ENCODE peak calls at places on chromosomes 5 and 9, in four cellular contexts. W, Z, X and Q are unnamed samples.

GRCh38 chr5:71893451-71893850 is 174.4 kb downstream of the CARTPT start:
- DNase-seq in X (no peak), Z (peak), W (no peak), Q (no peak)

GRCh38 chr9:135037521-135038250 is 49.8 kb upstream of the OLFM1 start:
- DNase-seq in W (peak), X (no peak), Z (no peak), Q (no peak)

GRCh38 chr9:125843646-125844045 is 96.5 kb downstream of the PBX3 start:
- DNase-seq in W (no peak), Z (peak), X (no peak), Q (no peak)

GRCh38 chr9:14027114-14027812 is 286.7 kb downstream of the NFIB start:
- DNase-seq in Z (peak), X (no peak), W (peak), Q (no peak)

GRCh38 chr9:7234144-7234543 is 476.4 kb downstream of the KDM4C start:
- DNase-seq in W (no peak), Z (peak), X (no peak), Q (no peak)

GRCh38 chr5:78888580-78889187 is 96.4 kb downstream of the ARSB start:
- DNase-seq in W (no peak), Z (no peak), X (no peak), Q (no peak)

GRCh38 chr9:130236436-130236985 is 29.0 kb upstream of the HMCN2 start:
- DNase-seq in Z (no peak), X (no peak), W (no peak), Q (no peak)

GRCh38 chr9:38288502-38288901 is 104.0 kb upstream of the ALDH1B1 start:
- DNase-seq in X (no peak), Z (no peak), W (peak), Q (no peak)

GRCh38 chr5:119478781-119479180 is 26.5 kb downstream of the HSD17B4 start:
- DNase-seq in Z (no peak), W (no peak), X (no peak), Q (no peak)

GRCh38 chr5:163473613-163474243 is 13.3 kb downstream of the HMMR start:
- DNase-seq in W (no peak), Z (peak), X (no peak), Q (no peak)

DNA sequence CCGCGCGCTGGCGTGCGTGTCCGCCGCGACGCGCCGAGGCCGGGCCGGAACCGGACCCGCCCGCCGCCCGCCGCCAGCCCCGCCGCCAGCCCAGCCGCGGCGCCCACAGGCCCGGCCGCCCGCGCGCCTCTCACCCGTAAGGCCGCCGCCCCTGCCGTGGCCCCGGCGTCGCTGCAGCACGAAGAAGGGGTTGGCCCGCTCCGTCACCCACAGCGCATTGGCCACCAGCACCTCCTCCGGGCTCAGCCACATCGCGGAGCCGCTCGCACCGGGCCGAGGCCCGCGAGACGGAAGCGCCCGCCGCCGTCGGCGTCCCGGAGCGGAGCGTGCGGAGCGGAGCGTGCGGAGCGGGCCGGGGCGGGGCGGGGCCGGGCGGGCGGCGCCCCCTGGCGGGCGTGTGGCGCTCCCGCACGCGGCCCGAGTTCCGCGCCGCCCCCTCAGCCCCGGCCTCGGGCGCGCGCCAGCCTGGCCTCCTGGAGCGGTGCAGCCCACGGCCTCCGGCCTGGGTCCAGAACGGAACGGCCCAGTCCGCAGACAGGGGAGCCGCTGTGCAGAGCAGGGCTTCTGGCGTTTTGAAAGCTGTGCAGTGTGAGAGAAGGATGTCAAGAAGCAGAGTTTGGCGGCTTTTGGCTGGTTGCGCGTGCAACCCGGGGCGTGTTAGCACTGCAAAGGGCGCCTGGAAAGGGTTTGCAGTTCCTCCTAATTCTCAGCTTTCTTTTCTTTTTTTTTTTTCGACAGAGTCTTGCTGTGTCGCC is at the start of gene TBC1D9B:
- DNase-seq in W (peak), X (peak), Z (peak), Q (peak)
- TF ChIP-seq CTCF in W (peak), X (no peak), Z (peak), Q (no peak)

GRCh38 chr5:177336112-177336511 is 15.4 kb downstream of the LMAN2 start:
- DNase-seq in Z (peak), X (no peak), W (no peak), Q (no peak)
- TF ChIP-seq CTCF in Z (peak), X (peak), W (peak), Q (peak)

GRCh38 chr9:87725356-87725899 is 491 bp upstream of the CTSL start:
- DNase-seq in Z (peak), X (no peak), W (no peak), Q (no peak)

GRCh38 chr9:87722393-87722792 is 3.5 kb upstream of the CTSL start:
- DNase-seq in W (no peak), Z (no peak), X (no peak), Q (peak)

DNA sequence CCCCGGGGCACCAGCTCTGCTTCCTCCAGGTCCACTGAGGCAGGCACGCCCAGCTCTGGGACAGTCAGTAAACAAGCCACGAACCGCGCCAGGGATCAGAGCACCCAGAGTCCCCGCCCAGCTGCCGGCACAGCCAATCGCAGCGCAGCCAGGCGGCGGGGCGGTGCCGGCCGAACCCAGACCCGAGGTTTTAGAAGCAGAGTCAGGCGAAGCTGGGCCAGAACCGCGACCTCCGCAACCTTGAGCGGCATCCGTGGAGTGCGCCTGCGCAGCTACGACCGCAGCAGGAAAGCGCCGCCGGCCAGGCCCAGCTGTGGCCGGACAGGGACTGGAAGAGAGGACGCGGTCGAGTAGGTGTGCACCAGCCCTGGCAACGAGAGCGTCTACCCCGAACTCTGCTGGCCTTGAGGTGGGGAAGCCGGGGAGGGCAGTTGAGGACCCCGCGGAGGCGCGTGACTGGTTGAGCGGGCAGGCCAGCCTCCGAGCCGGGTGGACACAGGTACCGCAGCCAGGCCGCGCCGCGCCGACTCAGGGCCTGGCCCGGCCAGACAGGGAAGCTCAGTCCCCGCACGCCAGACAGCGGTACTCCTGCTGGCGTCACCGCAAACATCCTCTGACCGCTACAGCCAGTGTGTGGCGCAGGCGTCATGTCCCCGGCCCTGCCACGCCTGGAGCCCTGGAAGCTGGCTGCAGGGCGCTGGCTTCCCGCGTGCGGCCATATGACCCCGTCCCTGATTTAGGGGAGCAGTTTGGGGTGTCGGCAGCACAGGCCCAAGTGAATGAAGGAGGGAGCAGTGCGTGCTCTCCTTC is at the start of gene CTSL:
- DNase-seq in W (peak), X (no peak), Z (peak), Q (peak)
- TF ChIP-seq CTCF in W (peak), X (peak), Z (peak), Q (peak)

GRCh38 chr5:156870498-156870839 is 20.4 kb downstream of the PPP1R2B start:
- DNase-seq in Z (no peak), W (no peak), X (no peak), Q (no peak)
- TF ChIP-seq CTCF in Z (no peak), W (no peak), X (no peak), Q (no peak)